ENCODE peak calls at places on chromosomes 2 and 18, in seven cellular contexts. U is brain microvascular endothelial cell, D is osteoblast, Q is NCI-H774, R is NCI-H510A, F is erythroblast, O is B cell. C is an unnamed sample.

GRCh38 chr2:239834143-239834542 is 191.0 kb downstream of the NDUFA10 start:
- DNase-seq in O (no peak), U (no peak), D (peak), R (no peak), F (no peak), Q (no peak), C (no peak)

GRCh38 chr2:128682266-128682665 is 363.6 kb upstream of the HS6ST1 start:
- DNase-seq in U (no peak), R (no peak), O (no peak), D (no peak), F (no peak), Q (no peak), C (no peak)

GRCh38 chr18:10035306-10035991 is 121.6 kb downstream of the VAPA start:
- DNase-seq in Q (peak), U (no peak), F (no peak), R (no peak), O (no peak), D (peak), C (no peak)

GRCh38 chr2:11071207-11071606 is 84.1 kb upstream of the SLC66A3 start:
- DNase-seq in D (no peak), Q (no peak), F (no peak), U (peak), R (peak), O (no peak), C (no peak)

GRCh38 chr2:60555066-60555793 is 1.8 kb upstream of the BCL11A start:
- DNase-seq in D (peak), R (no peak), F (peak), O (peak), U (no peak), Q (peak), C (no peak)

GRCh38 chr2:162317910-162318279 is 589 bp downstream of the IFIH1 start:
- DNase-seq in F (peak), Q (peak), D (peak), R (no peak), U (peak), O (no peak), C (no peak)

GRCh38 chr2:239291505-239292350 is 109.1 kb downstream of the HDAC4 start:
- DNase-seq in D (peak), Q (peak), O (no peak), F (no peak), R (peak), U (no peak), C (peak)

GRCh38 chr2:54845094-54845493 is 121.6 kb downstream of the EML6 start:
- DNase-seq in F (no peak), R (no peak), D (no peak), U (no peak), O (no peak), Q (no peak), C (no peak)

GRCh38 chr2:14722919-14723559 is 90.5 kb downstream of the LRATD1 start:
- DNase-seq in F (no peak), O (no peak), D (no peak), Q (no peak), U (no peak), R (no peak), C (no peak)

GRCh38 chr2:222752731-222753130 is 81.3 kb downstream of the MOGAT1 start:
- DNase-seq in F (no peak), Q (no peak), U (no peak), R (no peak), D (no peak), O (no peak), C (no peak)